ENCODE peak calls at places on chromosome 4, in six cellular contexts. U is heart left ventricle, H is suprapubic skin, D is upper lobe of left lung, Y is endodermal cell, E is sigmoid colon. L is an unnamed sample.

GRCh38 chr4:88759039-88759631 is 61.5 kb upstream of the NAP1L5 start:
- DNase-seq in D (no peak), U (no peak), E (no peak), Y (peak; percentile 69), H (no peak), L (no peak)

GRCh38 chr4:2469192-2469984 is 482 bp downstream of the RNF4 start:
- DNase-seq in U (peak; percentile 48), E (no peak), H (no peak), Y (peak; percentile 75), D (peak; percentile 92), L (peak; percentile 46)

GRCh38 chr4:80608285-80608980 is 272.9 kb downstream of the CFAP299 start:
- DNase-seq in D (no peak), E (no peak), Y (no peak), U (no peak), H (no peak), L (no peak)

GRCh38 chr4:154618708-154619315 is 6.4 kb upstream of the FGG start:
- DNase-seq in U (no peak), H (no peak), D (no peak), E (no peak), Y (peak; percentile 89), L (no peak)

GRCh38 chr4:176569301-176569700 is 223.4 kb downstream of the VEGFC start:
- DNase-seq in E (no peak), H (no peak), Y (no peak), U (no peak), D (no peak), L (no peak)

GRCh38 chr4:127304356-127304755 is 328.4 kb upstream of the INTU start:
- DNase-seq in Y (no peak), E (no peak), D (no peak), H (no peak), U (no peak), L (no peak)

GRCh38 chr4:924107-925096 is 7.7 kb downstream of the GAK start:
- DNase-seq in E (no peak), H (peak; percentile 67), U (no peak), D (no peak), Y (peak; percentile 60), L (peak; percentile 53)

GRCh38 chr4:115678425-115678941 is 565.1 kb upstream of the NDST4 start:
- DNase-seq in U (no peak), D (peak; percentile 79), E (no peak), H (no peak), Y (peak; percentile 40), L (peak; percentile 32)

GRCh38 chr4:155582971-155583437 is 83.6 kb upstream of the GUCY1A1 start:
- DNase-seq in Y (no peak), H (no peak), E (no peak), U (no peak), D (no peak), L (no peak)

GRCh38 chr4:123463869-123464268 is 67.3 kb downstream of the SPRY1 start:
- DNase-seq in Y (no peak), D (no peak), E (no peak), H (no peak), U (no peak), L (no peak)

GRCh38 chr4:155914782-155915181 is 11.3 kb downstream of the TDO2 start:
- DNase-seq in D (no peak), H (no peak), U (no peak), E (no peak), Y (no peak), L (no peak)

GRCh38 chr4:102657206-102657605 is 103.6 kb downstream of the MANBA start:
- DNase-seq in E (no peak), Y (no peak), D (no peak), U (no peak), H (no peak), L (no peak)

GRCh38 chr4:146514651-146515379 is 6.9 kb downstream of the SLC10A7 start:
- DNase-seq in D (no peak), U (no peak), H (no peak), Y (no peak), E (no peak), L (no peak)

GRCh38 chr4:123816970-123817688 is 420.5 kb downstream of the SPRY1 start:
- DNase-seq in Y (no peak), H (no peak), E (no peak), D (no peak), U (no peak), L (no peak)

GRCh38 chr4:140047781-140048180 is 106.2 kb downstream of the MAML3 start:
- DNase-seq in Y (no peak), E (no peak), U (no peak), D (no peak), H (no peak), L (no peak)
- H3K4me1 ChIP-seq in Y (peaks cover 32% of the 10 kb centered on the region), E (peaks cover 22% of the 10 kb centered on the region), U (peaks cover 14% of the 10 kb centered on the region), D (peaks cover 53% of the 10 kb centered on the region), H (peaks cover 41% of the 10 kb centered on the region), L (peaks cover 5% of the 10 kb centered on the region)

DNA sequence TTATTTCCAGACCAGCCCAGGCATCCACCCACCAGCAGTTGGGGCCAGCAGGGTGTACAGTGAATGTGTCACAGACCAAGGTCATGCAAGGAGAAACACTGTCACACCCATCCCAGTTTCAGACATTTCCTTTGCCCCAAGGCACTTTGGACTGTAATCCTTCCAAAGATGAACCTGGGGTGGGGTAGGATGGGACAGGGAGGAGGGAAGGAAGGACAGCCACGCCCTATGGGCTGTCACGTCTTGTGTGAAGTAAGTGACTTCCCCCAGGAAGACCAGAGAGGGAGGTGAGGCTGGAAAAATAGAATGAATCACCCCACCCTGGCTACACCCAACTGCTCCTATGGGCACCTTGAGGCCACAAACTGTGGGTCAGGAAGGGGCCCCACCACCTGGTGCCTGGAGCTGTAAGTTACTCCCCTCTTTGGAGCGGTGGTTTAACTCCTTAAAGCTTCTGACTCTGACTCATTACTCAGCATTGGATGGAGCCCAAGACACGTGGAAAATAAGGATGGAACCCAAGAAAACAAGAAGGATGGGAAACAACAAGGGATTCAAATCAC is 349.9 kb upstream of the KLF3 start:
- DNase-seq in D (no peak), E (no peak), Y (no peak), H (no peak), U (no peak), L (no peak)
- H3K27ac ChIP-seq in D (no peak overlapping the region), E (no peak overlapping the region), Y (no peak overlapping the region), H (peak overlapping the region; percentile 82), U (no peak overlapping the region), L (no peak overlapping the region)

DNA sequence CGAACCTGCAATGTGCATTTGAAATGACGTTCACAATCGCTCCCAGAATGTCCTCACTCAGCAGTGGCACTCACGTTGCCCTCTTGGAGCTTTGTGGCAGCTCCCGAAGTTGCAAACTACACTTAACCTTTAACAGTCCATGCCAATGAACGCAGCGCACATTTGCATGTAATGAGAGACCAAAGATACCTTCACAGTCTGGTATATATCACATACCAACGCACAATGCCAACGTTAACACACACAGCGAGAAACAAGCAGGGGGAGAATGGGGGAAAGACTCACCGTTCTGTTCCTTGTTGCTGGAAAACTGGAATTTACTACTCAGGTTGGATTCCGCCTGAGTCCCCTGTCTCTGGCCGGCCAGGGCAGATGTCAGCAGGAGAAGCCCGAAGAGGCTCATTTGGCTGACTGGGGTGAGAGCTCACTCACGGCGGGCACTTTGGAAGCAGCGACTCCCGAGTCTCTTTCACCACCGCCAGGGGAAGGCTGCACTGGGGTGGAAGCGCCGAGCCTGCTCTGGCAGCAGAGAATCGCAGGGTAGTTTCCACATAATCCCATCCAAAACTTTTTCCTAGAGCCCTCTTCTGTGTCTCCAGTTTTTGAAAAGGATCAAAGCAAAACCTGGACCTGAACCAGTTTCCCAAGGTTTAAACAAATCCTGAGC is 965 bp downstream of the PDGFC start:
- DNase-seq in U (peak; percentile 73), Y (peak; percentile 87), E (peak; percentile 87), D (peak; percentile 71), H (peak; percentile 88), L (peak; percentile 67)
- H3K4me3 ChIP-seq in U (peak overlapping the region; percentile 68), Y (peak overlapping the region; percentile 86), E (peak overlapping the region; percentile 90), D (peak overlapping the region; percentile 76), H (peak overlapping the region; percentile 88), L (peak overlapping the region; percentile 100)

GRCh38 chr4:71009091-71009490 is 15.6 kb downstream of the DCK start:
- DNase-seq in D (no peak), Y (no peak), U (no peak), H (no peak), E (no peak), L (no peak)
- H3K4me1 ChIP-seq in D (no peaks in the 10 kb centered on the region), Y (peaks cover 4% of the 10 kb centered on the region), U (no peaks in the 10 kb centered on the region), H (peaks cover 4% of the 10 kb centered on the region), E (no peaks in the 10 kb centered on the region), L (no peaks in the 10 kb centered on the region)